ENCODE peak calls at places on chromosomes 12 and 14, in four cellular contexts. One of them, this sample, is unnamed.

GRCh38 chr12:107580750-107581529 is 104.7 kb upstream of the PWP1 start:
- DNase-seq in OCI-LY7: no peak
- DNase-seq in GM12865: no peak
- DNase-seq in nucleus accumbens: no peak
- DNase-seq in this sample: no peak

GRCh38 chr14:85471156-85471555 is 58.8 kb upstream of the FLRT2 start:
- DNase-seq in GM12865: no peak
- DNase-seq in nucleus accumbens: no peak
- DNase-seq in OCI-LY7: no peak
- DNase-seq in this sample: no peak

GRCh38 chr12:53824001-53824716 is 72.4 kb upstream of the CISTR start:
- DNase-seq in OCI-LY7: no peak
- DNase-seq in GM12865: no peak
- DNase-seq in nucleus accumbens: no peak
- DNase-seq in this sample: peak; percentile 86

GRCh38 chr14:26606729-26607128 is 8.9 kb upstream of the NOVA1 start:
- DNase-seq in nucleus accumbens: no peak
- DNase-seq in GM12865: no peak
- DNase-seq in OCI-LY7: no peak
- DNase-seq in this sample: no peak

GRCh38 chr12:117098361-117099217 is 627 bp downstream of the TESC start:
- DNase-seq in OCI-LY7: peak; percentile 18
- DNase-seq in GM12865: peak; percentile 68
- DNase-seq in nucleus accumbens: no peak
- DNase-seq in this sample: peak; percentile 46

GRCh38 chr14:29724991-29725390 is 202.7 kb downstream of the PRKD1 start:
- DNase-seq in OCI-LY7: no peak
- DNase-seq in GM12865: no peak
- DNase-seq in nucleus accumbens: no peak
- DNase-seq in this sample: no peak

GRCh38 chr12:6953417-6954315 is 2.5 kb downstream of the PTPN6 start:
- DNase-seq in OCI-LY7: peak; percentile 85
- DNase-seq in GM12865: peak; percentile 96
- DNase-seq in nucleus accumbens: no peak
- DNase-seq in this sample: peak; percentile 82

GRCh38 chr14:44300911-44301310 is 206.2 kb downstream of the FSCB start:
- DNase-seq in GM12865: no peak
- DNase-seq in OCI-LY7: no peak
- DNase-seq in nucleus accumbens: no peak
- DNase-seq in this sample: no peak

GRCh38 chr12:56086096-56086495 is 6.1 kb downstream of the ERBB3 start:
- DNase-seq in OCI-LY7: no peak
- DNase-seq in GM12865: no peak
- DNase-seq in nucleus accumbens: no peak
- DNase-seq in this sample: peak; percentile 19

GRCh38 chr12:9813821-9814798 is 13.2 kb upstream of the KLRF1 start:
- DNase-seq in GM12865: peak; percentile 86
- DNase-seq in nucleus accumbens: peak; percentile 14
- DNase-seq in OCI-LY7: peak; percentile 74
- DNase-seq in this sample: peak; percentile 77

GRCh38 chr12:93634416-93634815 is 42.8 kb upstream of the CRADD start:
- DNase-seq in OCI-LY7: no peak
- DNase-seq in GM12865: no peak
- DNase-seq in nucleus accumbens: no peak
- DNase-seq in this sample: no peak

GRCh38 chr12:20404576-20405346 is 36.4 kb downstream of the PDE3A start:
- DNase-seq in OCI-LY7: no peak
- DNase-seq in nucleus accumbens: no peak
- DNase-seq in GM12865: no peak
- DNase-seq in this sample: peak; percentile 44

GRCh38 chr12:81245458-81245857 is 167.6 kb downstream of the ACSS3 start:
- DNase-seq in nucleus accumbens: no peak
- DNase-seq in GM12865: no peak
- DNase-seq in OCI-LY7: no peak
- DNase-seq in this sample: no peak

GRCh38 chr12:108600702-108601007 is 2.8 kb upstream of the TMEM119 start:
- DNase-seq in GM12865: no peak
- DNase-seq in OCI-LY7: no peak
- DNase-seq in nucleus accumbens: no peak
- DNase-seq in this sample: no peak

GRCh38 chr12:127588224-127588623 is 678.7 kb upstream of the TMEM132C start:
- DNase-seq in OCI-LY7: no peak
- DNase-seq in GM12865: no peak
- DNase-seq in nucleus accumbens: no peak
- DNase-seq in this sample: no peak

GRCh38 chr14:36660736-36661505 is 739 bp upstream of the PAX9 start:
- DNase-seq in OCI-LY7: peak; percentile 56
- DNase-seq in GM12865: no peak
- DNase-seq in nucleus accumbens: no peak
- DNase-seq in this sample: peak; percentile 11

GRCh38 chr14:40417777-40418401 is 985.7 kb upstream of the FBXO33 start:
- DNase-seq in nucleus accumbens: no peak
- DNase-seq in GM12865: peak; percentile 7
- DNase-seq in OCI-LY7: peak; percentile 47
- DNase-seq in this sample: peak; percentile 44

GRCh38 chr14:99041820-99042174 is 230.2 kb downstream of the BCL11B start:
- DNase-seq in OCI-LY7: no peak
- DNase-seq in nucleus accumbens: no peak
- DNase-seq in GM12865: no peak
- DNase-seq in this sample: no peak

This sample was measured in RPMI8226.